ENCODE peak calls at places on chromosome 21, in eight cellular contexts. One of them, this sample, is unnamed.

GRCh38 chr21:17900281-17900989 is 81.3 kb upstream of the C21orf91 start:
- DNase-seq in ovary: no peak
- DNase-seq in mesendoderm: peak
- DNase-seq in RPMI7951: no peak
- DNase-seq in globus pallidus: no peak
- DNase-seq in trophoblast cell: peak
- DNase-seq in mammary epithelial cell: no peak
- DNase-seq in stimulated activated CD4-positive, alpha-beta T cell treated with anti-CD3 and anti-CD28 coated beads, Interleukin-4, amount 100 ng/mL, for 1 hour: peak
- DNase-seq in this sample: no peak

GRCh38 chr21:38913120-38913975 is 107.6 kb downstream of the ETS2 start:
- DNase-seq in RPMI7951: peak
- DNase-seq in trophoblast cell: peak
- DNase-seq in globus pallidus: no peak
- DNase-seq in stimulated activated CD4-positive, alpha-beta T cell treated with anti-CD3 and anti-CD28 coated beads, Interleukin-4, amount 100 ng/mL, for 1 hour: no peak
- DNase-seq in mesendoderm: peak
- DNase-seq in ovary: peak
- DNase-seq in mammary epithelial cell: peak
- DNase-seq in this sample: peak

GRCh38 chr21:45460011-45460565 is 55.1 kb downstream of the COL18A1 start:
- DNase-seq in ovary: no peak
- DNase-seq in stimulated activated CD4-positive, alpha-beta T cell treated with anti-CD3 and anti-CD28 coated beads, Interleukin-4, amount 100 ng/mL, for 1 hour: no peak
- DNase-seq in mesendoderm: no peak
- DNase-seq in mammary epithelial cell: no peak
- DNase-seq in RPMI7951: no peak
- DNase-seq in globus pallidus: no peak
- DNase-seq in trophoblast cell: no peak
- DNase-seq in this sample: no peak

GRCh38 chr21:29077651-29078090 is 4.2 kb upstream of the CCT8 start:
- DNase-seq in stimulated activated CD4-positive, alpha-beta T cell treated with anti-CD3 and anti-CD28 coated beads, Interleukin-4, amount 100 ng/mL, for 1 hour: no peak
- DNase-seq in RPMI7951: peak
- DNase-seq in mammary epithelial cell: no peak
- DNase-seq in ovary: no peak
- DNase-seq in mesendoderm: no peak
- DNase-seq in trophoblast cell: peak
- DNase-seq in globus pallidus: no peak
- DNase-seq in this sample: no peak

GRCh38 chr21:16534408-16535099 is 804.8 kb downstream of the USP25 start:
- DNase-seq in mammary epithelial cell: peak
- DNase-seq in globus pallidus: peak
- DNase-seq in RPMI7951: peak
- DNase-seq in trophoblast cell: no peak
- DNase-seq in mesendoderm: no peak
- DNase-seq in stimulated activated CD4-positive, alpha-beta T cell treated with anti-CD3 and anti-CD28 coated beads, Interleukin-4, amount 100 ng/mL, for 1 hour: no peak
- DNase-seq in ovary: peak
- DNase-seq in this sample: peak

GRCh38 chr21:31557956-31558838 is 101.3 kb upstream of the SOD1 start:
- DNase-seq in stimulated activated CD4-positive, alpha-beta T cell treated with anti-CD3 and anti-CD28 coated beads, Interleukin-4, amount 100 ng/mL, for 1 hour: peak
- DNase-seq in mammary epithelial cell: peak
- DNase-seq in globus pallidus: peak
- DNase-seq in trophoblast cell: peak
- DNase-seq in ovary: no peak
- DNase-seq in RPMI7951: no peak
- DNase-seq in mesendoderm: peak
- DNase-seq in this sample: no peak

GRCh38 chr21:15063821-15064575 is 802 bp downstream of the NRIP1 start:
- DNase-seq in stimulated activated CD4-positive, alpha-beta T cell treated with anti-CD3 and anti-CD28 coated beads, Interleukin-4, amount 100 ng/mL, for 1 hour: peak
- DNase-seq in mesendoderm: peak
- DNase-seq in globus pallidus: peak
- DNase-seq in RPMI7951: peak
- DNase-seq in trophoblast cell: peak
- DNase-seq in mammary epithelial cell: peak
- DNase-seq in ovary: peak
- DNase-seq in this sample: peak

GRCh38 chr21:29418813-29419212 is 120.1 kb downstream of the BACH1 start:
- DNase-seq in RPMI7951: no peak
- DNase-seq in globus pallidus: no peak
- DNase-seq in mesendoderm: no peak
- DNase-seq in stimulated activated CD4-positive, alpha-beta T cell treated with anti-CD3 and anti-CD28 coated beads, Interleukin-4, amount 100 ng/mL, for 1 hour: no peak
- DNase-seq in mammary epithelial cell: no peak
- DNase-seq in ovary: no peak
- DNase-seq in trophoblast cell: no peak
- DNase-seq in this sample: no peak

GRCh38 chr21:43337901-43338655 is 88.9 kb downstream of the SIK1 start:
- DNase-seq in mammary epithelial cell: no peak
- DNase-seq in globus pallidus: no peak
- DNase-seq in mesendoderm: no peak
- DNase-seq in ovary: no peak
- DNase-seq in trophoblast cell: no peak
- DNase-seq in stimulated activated CD4-positive, alpha-beta T cell treated with anti-CD3 and anti-CD28 coated beads, Interleukin-4, amount 100 ng/mL, for 1 hour: no peak
- DNase-seq in RPMI7951: no peak
- DNase-seq in this sample: no peak

GRCh38 chr21:29175408-29176147 is 45.1 kb downstream of the MAP3K7CL start:
- DNase-seq in globus pallidus: no peak
- DNase-seq in mammary epithelial cell: no peak
- DNase-seq in mesendoderm: no peak
- DNase-seq in ovary: no peak
- DNase-seq in stimulated activated CD4-positive, alpha-beta T cell treated with anti-CD3 and anti-CD28 coated beads, Interleukin-4, amount 100 ng/mL, for 1 hour: no peak
- DNase-seq in trophoblast cell: no peak
- DNase-seq in RPMI7951: no peak
- DNase-seq in this sample: no peak

GRCh38 chr21:33109574-33110339 is 39.8 kb downstream of the OLIG1 start:
- DNase-seq in mammary epithelial cell: peak
- DNase-seq in ovary: no peak
- DNase-seq in stimulated activated CD4-positive, alpha-beta T cell treated with anti-CD3 and anti-CD28 coated beads, Interleukin-4, amount 100 ng/mL, for 1 hour: peak
- DNase-seq in mesendoderm: peak
- DNase-seq in trophoblast cell: no peak
- DNase-seq in globus pallidus: peak
- DNase-seq in RPMI7951: no peak
- DNase-seq in this sample: no peak

GRCh38 chr21:45971487-45972352 is 9.8 kb upstream of the COL6A1 start:
- DNase-seq in stimulated activated CD4-positive, alpha-beta T cell treated with anti-CD3 and anti-CD28 coated beads, Interleukin-4, amount 100 ng/mL, for 1 hour: no peak
- DNase-seq in RPMI7951: peak
- DNase-seq in globus pallidus: no peak
- DNase-seq in ovary: peak
- DNase-seq in mesendoderm: peak
- DNase-seq in trophoblast cell: no peak
- DNase-seq in mammary epithelial cell: no peak
- DNase-seq in this sample: peak

GRCh38 chr21:41616063-41616591 is 108.2 kb upstream of the TMPRSS2 start:
- DNase-seq in ovary: no peak
- DNase-seq in trophoblast cell: no peak
- DNase-seq in globus pallidus: no peak
- DNase-seq in RPMI7951: peak
- DNase-seq in mesendoderm: no peak
- DNase-seq in stimulated activated CD4-positive, alpha-beta T cell treated with anti-CD3 and anti-CD28 coated beads, Interleukin-4, amount 100 ng/mL, for 1 hour: no peak
- DNase-seq in mammary epithelial cell: peak
- DNase-seq in this sample: no peak

GRCh38 chr21:45001134-45002095 is 61.6 kb downstream of the SLX9 start:
- DNase-seq in ovary: peak
- DNase-seq in globus pallidus: no peak
- DNase-seq in trophoblast cell: no peak
- DNase-seq in mesendoderm: no peak
- DNase-seq in stimulated activated CD4-positive, alpha-beta T cell treated with anti-CD3 and anti-CD28 coated beads, Interleukin-4, amount 100 ng/mL, for 1 hour: peak
- DNase-seq in RPMI7951: peak
- DNase-seq in mammary epithelial cell: peak
- DNase-seq in this sample: peak

GRCh38 chr21:27157097-27157496 is 190.2 kb upstream of the ADAMTS5 start:
- DNase-seq in RPMI7951: no peak
- DNase-seq in stimulated activated CD4-positive, alpha-beta T cell treated with anti-CD3 and anti-CD28 coated beads, Interleukin-4, amount 100 ng/mL, for 1 hour: no peak
- DNase-seq in mammary epithelial cell: no peak
- DNase-seq in ovary: no peak
- DNase-seq in trophoblast cell: no peak
- DNase-seq in mesendoderm: no peak
- DNase-seq in globus pallidus: no peak
- DNase-seq in this sample: no peak

GRCh38 chr21:34530264-34530663 is 18.3 kb upstream of the KCNE1 start:
- DNase-seq in RPMI7951: no peak
- DNase-seq in mammary epithelial cell: no peak
- DNase-seq in globus pallidus: no peak
- DNase-seq in ovary: no peak
- DNase-seq in stimulated activated CD4-positive, alpha-beta T cell treated with anti-CD3 and anti-CD28 coated beads, Interleukin-4, amount 100 ng/mL, for 1 hour: no peak
- DNase-seq in mesendoderm: no peak
- DNase-seq in trophoblast cell: no peak
- DNase-seq in this sample: no peak

GRCh38 chr21:43323244-43324005 is 103.5 kb downstream of the SIK1 start:
- DNase-seq in trophoblast cell: no peak
- DNase-seq in mammary epithelial cell: no peak
- DNase-seq in globus pallidus: peak
- DNase-seq in stimulated activated CD4-positive, alpha-beta T cell treated with anti-CD3 and anti-CD28 coated beads, Interleukin-4, amount 100 ng/mL, for 1 hour: no peak
- DNase-seq in RPMI7951: peak
- DNase-seq in mesendoderm: no peak
- DNase-seq in ovary: no peak
- DNase-seq in this sample: no peak

GRCh38 chr21:38139380-38140168 is 117.2 kb upstream of the KCNJ15 start:
- DNase-seq in RPMI7951: peak
- DNase-seq in stimulated activated CD4-positive, alpha-beta T cell treated with anti-CD3 and anti-CD28 coated beads, Interleukin-4, amount 100 ng/mL, for 1 hour: no peak
- DNase-seq in ovary: no peak
- DNase-seq in mesendoderm: peak
- DNase-seq in mammary epithelial cell: peak
- DNase-seq in globus pallidus: no peak
- DNase-seq in trophoblast cell: peak
- DNase-seq in this sample: no peak

GRCh38 chr21:25895565-25896205 is 160.9 kb downstream of the GABPA start:
- DNase-seq in RPMI7951: peak
- DNase-seq in trophoblast cell: peak
- DNase-seq in globus pallidus: peak
- DNase-seq in mesendoderm: no peak
- DNase-seq in ovary: peak
- DNase-seq in stimulated activated CD4-positive, alpha-beta T cell treated with anti-CD3 and anti-CD28 coated beads, Interleukin-4, amount 100 ng/mL, for 1 hour: peak
- DNase-seq in mammary epithelial cell: peak
- DNase-seq in this sample: no peak

GRCh38 chr21:34989337-34990151 is 59.6 kb downstream of the RUNX1 start:
- DNase-seq in ovary: no peak
- DNase-seq in mesendoderm: no peak
- DNase-seq in mammary epithelial cell: peak
- DNase-seq in stimulated activated CD4-positive, alpha-beta T cell treated with anti-CD3 and anti-CD28 coated beads, Interleukin-4, amount 100 ng/mL, for 1 hour: peak
- DNase-seq in RPMI7951: peak
- DNase-seq in trophoblast cell: no peak
- DNase-seq in globus pallidus: no peak
- DNase-seq in this sample: no peak

GRCh38 chr21:16514316-16514715 is 784.5 kb downstream of the USP25 start:
- DNase-seq in RPMI7951: no peak
- DNase-seq in globus pallidus: peak
- DNase-seq in trophoblast cell: no peak
- DNase-seq in mammary epithelial cell: peak
- DNase-seq in ovary: no peak
- DNase-seq in mesendoderm: no peak
- DNase-seq in stimulated activated CD4-positive, alpha-beta T cell treated with anti-CD3 and anti-CD28 coated beads, Interleukin-4, amount 100 ng/mL, for 1 hour: no peak
- DNase-seq in this sample: no peak

GRCh38 chr21:28025111-28025510 is 967.6 kb downstream of the LTN1 start:
- DNase-seq in globus pallidus: no peak
- DNase-seq in RPMI7951: no peak
- DNase-seq in mammary epithelial cell: no peak
- DNase-seq in mesendoderm: no peak
- DNase-seq in ovary: no peak
- DNase-seq in trophoblast cell: no peak
- DNase-seq in stimulated activated CD4-positive, alpha-beta T cell treated with anti-CD3 and anti-CD28 coated beads, Interleukin-4, amount 100 ng/mL, for 1 hour: no peak
- DNase-seq in this sample: no peak

GRCh38 chr21:28317177-28317950 is 675.3 kb downstream of the LTN1 start:
- DNase-seq in mammary epithelial cell: no peak
- DNase-seq in stimulated activated CD4-positive, alpha-beta T cell treated with anti-CD3 and anti-CD28 coated beads, Interleukin-4, amount 100 ng/mL, for 1 hour: no peak
- DNase-seq in globus pallidus: no peak
- DNase-seq in trophoblast cell: no peak
- DNase-seq in RPMI7951: no peak
- DNase-seq in mesendoderm: no peak
- DNase-seq in ovary: no peak
- DNase-seq in this sample: no peak

GRCh38 chr21:33968082-33968997 is 52.7 kb upstream of the ATP5PO start:
- DNase-seq in mesendoderm: peak
- DNase-seq in trophoblast cell: no peak
- DNase-seq in mammary epithelial cell: peak
- DNase-seq in RPMI7951: peak
- DNase-seq in ovary: no peak
- DNase-seq in stimulated activated CD4-positive, alpha-beta T cell treated with anti-CD3 and anti-CD28 coated beads, Interleukin-4, amount 100 ng/mL, for 1 hour: no peak
- DNase-seq in globus pallidus: no peak
- DNase-seq in this sample: no peak

GRCh38 chr21:25176637-25177412 is 430.5 kb downstream of the MRPL39 start:
- DNase-seq in stimulated activated CD4-positive, alpha-beta T cell treated with anti-CD3 and anti-CD28 coated beads, Interleukin-4, amount 100 ng/mL, for 1 hour: no peak
- DNase-seq in mammary epithelial cell: no peak
- DNase-seq in globus pallidus: no peak
- DNase-seq in RPMI7951: peak
- DNase-seq in mesendoderm: no peak
- DNase-seq in trophoblast cell: no peak
- DNase-seq in ovary: no peak
- DNase-seq in this sample: no peak

GRCh38 chr21:42799516-42799915 is 79.8 kb downstream of the WDR4 start:
- DNase-seq in globus pallidus: no peak
- DNase-seq in mammary epithelial cell: peak
- DNase-seq in trophoblast cell: no peak
- DNase-seq in RPMI7951: no peak
- DNase-seq in ovary: no peak
- DNase-seq in mesendoderm: no peak
- DNase-seq in stimulated activated CD4-positive, alpha-beta T cell treated with anti-CD3 and anti-CD28 coated beads, Interleukin-4, amount 100 ng/mL, for 1 hour: no peak
- DNase-seq in this sample: no peak

GRCh38 chr21:44074315-44074958 is 32.8 kb upstream of the PWP2 start:
- DNase-seq in ovary: no peak
- DNase-seq in stimulated activated CD4-positive, alpha-beta T cell treated with anti-CD3 and anti-CD28 coated beads, Interleukin-4, amount 100 ng/mL, for 1 hour: no peak
- DNase-seq in trophoblast cell: no peak
- DNase-seq in globus pallidus: no peak
- DNase-seq in mammary epithelial cell: no peak
- DNase-seq in mesendoderm: no peak
- DNase-seq in RPMI7951: no peak
- DNase-seq in this sample: no peak

GRCh38 chr21:45383615-45384201 is 21.3 kb upstream of the COL18A1 start:
- DNase-seq in RPMI7951: no peak
- DNase-seq in stimulated activated CD4-positive, alpha-beta T cell treated with anti-CD3 and anti-CD28 coated beads, Interleukin-4, amount 100 ng/mL, for 1 hour: no peak
- DNase-seq in mammary epithelial cell: no peak
- DNase-seq in trophoblast cell: no peak
- DNase-seq in mesendoderm: peak
- DNase-seq in ovary: peak
- DNase-seq in globus pallidus: no peak
- DNase-seq in this sample: peak

GRCh38 chr21:42414553-42414927 is 10.8 kb downstream of the UBASH3A start:
- DNase-seq in mesendoderm: no peak
- DNase-seq in trophoblast cell: no peak
- DNase-seq in RPMI7951: no peak
- DNase-seq in mammary epithelial cell: no peak
- DNase-seq in ovary: no peak
- DNase-seq in globus pallidus: no peak
- DNase-seq in stimulated activated CD4-positive, alpha-beta T cell treated with anti-CD3 and anti-CD28 coated beads, Interleukin-4, amount 100 ng/mL, for 1 hour: no peak
- DNase-seq in this sample: no peak

GRCh38 chr21:45535341-45536081 is 6.7 kb downstream of the SLC19A1 start:
- DNase-seq in ovary: peak
- DNase-seq in mesendoderm: no peak
- DNase-seq in RPMI7951: no peak
- DNase-seq in mammary epithelial cell: no peak
- DNase-seq in globus pallidus: peak
- DNase-seq in trophoblast cell: peak
- DNase-seq in stimulated activated CD4-positive, alpha-beta T cell treated with anti-CD3 and anti-CD28 coated beads, Interleukin-4, amount 100 ng/mL, for 1 hour: no peak
- DNase-seq in this sample: peak

GRCh38 chr21:44360174-44360573 is 6.8 kb downstream of the TRPM2 start:
- DNase-seq in mesendoderm: no peak
- DNase-seq in RPMI7951: no peak
- DNase-seq in mammary epithelial cell: no peak
- DNase-seq in trophoblast cell: no peak
- DNase-seq in stimulated activated CD4-positive, alpha-beta T cell treated with anti-CD3 and anti-CD28 coated beads, Interleukin-4, amount 100 ng/mL, for 1 hour: no peak
- DNase-seq in ovary: no peak
- DNase-seq in globus pallidus: no peak
- DNase-seq in this sample: no peak

This sample was measured in sciatic nerve.